ENCODE peak calls at places on chromosomes 12 and 14, in eight cellular contexts. R, M, F, I, B, O, J and D are unnamed samples. For H3K36me3, the result is how much of the 10 kb centered on the place peaks cover.

GRCh38 chr14:101215936-101216335 is 312.4 kb upstream of the RTL1 start:
- DNase-seq in J (peak), B (peak), M (peak), O (no peak), I (no peak), F (peak), R (no peak), D (peak)

GRCh38 chr14:52355016-52355430 is 40.9 kb downstream of the PTGER2 start:
- DNase-seq in M (no peak), I (no peak), J (no peak), R (no peak), F (no peak), B (no peak), O (no peak), D (no peak)

GRCh38 chr12:132429122-132429931 is 60.6 kb upstream of the FBRSL1 start:
- DNase-seq in J (peak), B (no peak), R (no peak), M (no peak), F (no peak), I (peak), O (no peak), D (no peak)

GRCh38 chr12:82524636-82525035 is 162.1 kb upstream of the TMTC2 start:
- DNase-seq in R (no peak), F (no peak), J (no peak), I (no peak), M (no peak), B (no peak), O (no peak), D (no peak)

GRCh38 chr12:111705672-111706071 is 19.8 kb downstream of the ACAD10 start:
- DNase-seq in F (no peak), I (no peak), B (no peak), R (no peak), J (no peak), M (no peak), O (peak), D (no peak)

GRCh38 chr12:1797011-1797901 is 23.1 kb upstream of the LRTM2 start:
- DNase-seq in I (peak), B (peak), O (no peak), F (peak), R (peak), J (peak), M (peak), D (peak)

GRCh38 chr12:69099201-69099837 is 140.1 kb upstream of the CPSF6 start:
- DNase-seq in J (no peak), O (peak), F (no peak), R (no peak), I (no peak), B (no peak), M (no peak), D (no peak)

GRCh38 chr14:75442642-75443041 is 14.8 kb downstream of the JDP2 start:
- DNase-seq in J (no peak), R (no peak), I (no peak), F (peak), B (no peak), M (no peak), O (peak), D (no peak)

GRCh38 chr14:74754157-74754556 is 9.0 kb upstream of the YLPM1 start:
- DNase-seq in O (no peak), I (no peak), R (no peak), J (no peak), M (no peak), F (no peak), B (no peak), D (no peak)

GRCh38 chr12:113392988-113393579 is 10.6 kb downstream of the SDS start:
- DNase-seq in F (no peak), O (peak), J (no peak), B (no peak), R (peak), I (peak), M (no peak), D (no peak)

GRCh38 chr14:104094709-104095425 is 9.4 kb downstream of the ASPG start:
- DNase-seq in F (peak), M (peak), O (peak), I (peak), J (peak), R (peak), B (peak), D (no peak)

GRCh38 chr12:45599196-45599595 is 130.3 kb upstream of the ARID2 start:
- DNase-seq in B (no peak), M (no peak), O (no peak), J (no peak), R (no peak), F (no peak), I (no peak), D (no peak)

GRCh38 chr12:202081-202731 is 11.8 kb downstream of the SLC6A12 start:
- DNase-seq in M (peak), R (no peak), B (no peak), F (no peak), I (no peak), O (no peak), J (no peak), D (no peak)

GRCh38 chr12:3168775-3169221 is 91.6 kb downstream of the TSPAN9 start:
- DNase-seq in J (no peak), I (no peak), M (no peak), F (no peak), R (no peak), O (peak), B (no peak), D (no peak)

GRCh38 chr12:14256555-14257169 is 108.8 kb upstream of the ATF7IP start:
- DNase-seq in R (peak), O (peak), F (peak), I (peak), M (peak), J (peak), B (peak), D (peak)

GRCh38 chr12:65632131-65632855 is 192.0 kb upstream of the HMGA2 start:
- DNase-seq in J (no peak), R (no peak), M (no peak), O (no peak), I (no peak), B (no peak), F (no peak), D (no peak)

GRCh38 chr12:10341892-10342509 is 34.3 kb downstream of the KLRD1 start:
- DNase-seq in O (no peak), J (no peak), I (no peak), R (no peak), B (no peak), M (no peak), F (no peak), D (no peak)

GRCh38 chr12:110565919-110566871 is 16.9 kb downstream of the PPTC7 start:
- DNase-seq in O (no peak), I (no peak), R (no peak), B (no peak), M (no peak), F (no peak), J (no peak), D (no peak)

GRCh38 chr12:106651552-106651951 is 68.7 kb downstream of the RFX4 start:
- DNase-seq in I (no peak), O (no peak), F (no peak), M (no peak), B (no peak), J (no peak), R (no peak), D (no peak)

GRCh38 chr14:63436286-63437098 is 106.7 kb downstream of the PPP2R5E start:
- DNase-seq in M (no peak), J (no peak), R (no peak), F (no peak), B (no peak), O (no peak), I (no peak), D (no peak)

GRCh38 chr14:26730929-26731618 is 133.2 kb upstream of the NOVA1 start:
- DNase-seq in B (no peak), I (peak), M (no peak), O (peak), R (peak), F (no peak), J (no peak), D (no peak)

GRCh38 chr12:64737539-64737938 is 21.7 kb downstream of the GNS start:
- DNase-seq in O (no peak), I (no peak), R (no peak), B (no peak), F (no peak), M (no peak), J (no peak), D (no peak)

GRCh38 chr12:24482882-24483604 is 465.9 kb downstream of the BCAT1 start:
- DNase-seq in O (no peak), F (no peak), I (no peak), M (no peak), J (no peak), B (no peak), R (no peak), D (no peak)

GRCh38 chr12:19012965-19013364 is 116.6 kb upstream of the PLEKHA5 start:
- DNase-seq in F (no peak), B (no peak), M (no peak), R (no peak), I (no peak), O (no peak), J (no peak), D (no peak)

GRCh38 chr14:32252030-32252670 is 49.1 kb upstream of the RNU6-8 start:
- DNase-seq in F (no peak), B (peak), M (peak), R (no peak), I (peak), J (peak), O (peak), D (peak)

GRCh38 chr12:58296818-58297217 is 355.5 kb downstream of the ATP23 start:
- DNase-seq in R (no peak), B (no peak), O (no peak), J (no peak), M (no peak), F (no peak), I (no peak), D (no peak)

GRCh38 chr14:59254911-59255545 is 66.6 kb downstream of the DAAM1 start:
- DNase-seq in R (no peak), J (no peak), M (peak), O (no peak), F (peak), I (peak), B (no peak), D (peak)

GRCh38 chr14:69582207-69582606 is 7.5 kb upstream of the CCDC177 start:
- DNase-seq in J (no peak), I (no peak), B (no peak), O (no peak), R (no peak), F (no peak), M (no peak), D (no peak)

GRCh38 chr12:81221681-81222080 is 143.8 kb downstream of the ACSS3 start:
- DNase-seq in O (no peak), F (no peak), B (no peak), J (no peak), R (no peak), I (no peak), M (no peak), D (no peak)

GRCh38 chr12:53804429-53804828 is 52.6 kb upstream of the CISTR start:
- DNase-seq in F (no peak), B (no peak), J (no peak), R (no peak), O (no peak), I (no peak), M (peak), D (no peak)

GRCh38 chr12:78088391-78088832 is 257.7 kb downstream of the NAV3 start:
- DNase-seq in R (no peak), M (no peak), O (no peak), B (no peak), I (no peak), J (no peak), F (no peak), D (no peak)

GRCh38 chr12:129520736-129521135 is 383.1 kb downstream of the TMEM132D start:
- DNase-seq in B (no peak), R (no peak), J (no peak), O (no peak), F (no peak), M (no peak), I (no peak), D (no peak)

GRCh38 chr12:43786899-43787693 is 19.0 kb downstream of the TWF1 start:
- DNase-seq in B (no peak), J (no peak), M (no peak), R (no peak), O (no peak), F (no peak), I (no peak), D (no peak)

GRCh38 chr12:1913377-1914115 is 4.9 kb downstream of the CACNA2D4 start:
- DNase-seq in O (no peak), I (peak), B (no peak), M (peak), F (no peak), J (peak), R (no peak), D (no peak)

GRCh38 chr12:13164859-13165577 is 31.5 kb upstream of the EMP1 start:
- DNase-seq in O (no peak), J (no peak), M (no peak), R (no peak), B (no peak), F (no peak), I (no peak), D (no peak)

GRCh38 chr14:96502621-96503251 is 554 bp downstream of the PAPOLA start:
- DNase-seq in I (peak), F (peak), O (peak), B (peak), J (peak), M (peak), R (no peak), D (peak)

GRCh38 chr14:94483729-94484275 is 7.8 kb upstream of the SERPINA9 start:
- DNase-seq in M (no peak), O (no peak), R (no peak), J (no peak), I (no peak), B (no peak), F (no peak), D (no peak)
- TF ChIP-seq EP300 in M (no peak), O (no peak), R (no peak), J (no peak), I (no peak), B (no peak), F (no peak), D (no peak)

DNA sequence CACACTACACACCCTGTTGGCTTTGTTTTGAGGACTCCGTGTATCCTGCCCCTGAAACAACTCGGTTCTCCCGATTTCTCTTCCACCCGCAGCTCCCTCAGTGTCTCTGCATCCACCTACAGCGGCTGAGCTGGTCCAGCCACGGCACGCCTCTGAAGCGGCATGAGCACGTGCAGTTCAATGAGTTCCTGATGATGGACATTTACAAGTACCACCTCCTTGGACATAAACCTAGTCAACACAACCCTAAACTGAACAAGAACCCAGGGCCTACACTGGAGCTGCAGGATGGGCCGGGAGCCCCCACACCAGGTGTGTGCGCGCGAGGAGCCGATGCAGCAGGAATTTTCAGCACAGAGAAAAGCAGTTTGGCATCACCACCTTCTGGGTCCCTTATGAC is 10.5 kb downstream of the ALKBH2 start:
- DNase-seq in O (no peak), F (no peak), B (no peak), R (no peak), I (no peak), M (no peak), J (no peak), D (no peak)
- H3K36me3 ChIP-seq in O (under half), F (half or more), B (under half), R (under half), I (half or more), M (half or more), J (half or more), D (half or more)

GRCh38 chr12:67512061-67512460 is 136.5 kb upstream of the DYRK2 start:
- DNase-seq in R (no peak), F (no peak), I (no peak), B (no peak), J (no peak), M (no peak), O (no peak), D (no peak)
- TF ChIP-seq EP300 in R (no peak), F (no peak), I (no peak), B (no peak), J (no peak), M (no peak), O (no peak), D (no peak)

GRCh38 chr12:52151859-52152783 is 39.7 kb downstream of the KRT80 start:
- DNase-seq in O (peak), F (peak), J (peak), B (peak), I (peak), R (peak), M (peak), D (peak)
- H3K36me3 ChIP-seq in O (under half), F (under half), J (under half), B (under half), I (under half), R (under half), M (under half), D (under half)

DNA sequence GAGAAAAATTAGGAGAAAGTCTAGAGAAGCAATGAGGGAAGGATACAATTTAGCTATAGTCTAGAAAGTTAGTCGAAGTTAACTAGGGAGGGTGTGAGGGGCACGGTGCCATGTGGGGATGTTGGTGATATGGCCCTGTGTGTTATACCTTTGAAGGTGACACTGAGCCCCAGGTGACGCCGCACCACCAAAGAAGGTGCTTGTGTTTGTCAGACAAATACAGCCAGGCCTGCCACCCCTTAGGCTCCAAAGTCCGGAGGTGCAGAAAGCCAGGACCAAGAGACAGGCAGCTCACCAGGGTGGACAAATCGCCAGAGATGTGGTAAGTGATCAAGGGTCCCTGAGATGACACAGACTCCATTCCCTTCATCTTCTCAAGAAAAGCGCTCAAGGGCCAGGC is 1.1 kb downstream of the C1S start:
- DNase-seq in J (no peak), M (no peak), R (peak), F (no peak), I (no peak), O (no peak), B (no peak), D (no peak)
- TF ChIP-seq EP300 in J (no peak), M (no peak), R (no peak), F (no peak), I (no peak), O (no peak), B (no peak), D (no peak)

DNA sequence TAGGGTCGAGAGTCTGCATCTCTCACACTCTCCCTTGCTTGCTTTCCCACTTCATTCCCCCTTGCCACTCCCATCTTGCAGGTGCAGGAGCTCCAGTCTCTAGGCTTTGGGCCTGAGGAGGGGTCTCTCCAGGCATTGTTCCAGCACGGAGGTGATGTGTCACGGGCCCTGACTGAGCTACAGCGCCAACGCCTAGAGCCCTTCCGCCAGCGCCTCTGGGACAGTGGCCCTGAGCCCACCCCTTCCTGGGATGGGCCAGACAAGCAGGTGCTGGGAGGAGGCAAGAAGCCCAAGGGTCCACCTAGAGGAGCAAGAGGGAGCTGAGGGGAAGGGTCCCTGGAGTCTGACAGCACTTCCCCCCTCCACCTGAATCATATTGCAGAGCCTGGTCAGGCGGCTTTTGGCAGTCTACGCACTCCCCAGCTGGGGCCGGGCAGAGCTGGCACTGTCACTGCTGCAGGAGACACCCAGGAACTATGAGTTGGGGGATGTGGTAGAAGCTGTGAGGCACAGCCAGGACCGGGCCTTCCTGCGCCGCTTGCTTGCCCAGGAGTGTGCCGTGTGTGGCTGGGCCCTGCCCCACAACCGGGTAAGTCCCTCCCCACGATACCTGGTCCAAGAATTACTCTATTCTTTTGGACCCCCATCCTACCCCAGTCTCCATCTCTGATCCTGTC is 4.2 kb downstream of the RNF31 start:
- DNase-seq in J (no peak), M (no peak), I (no peak), R (no peak), O (no peak), F (no peak), B (no peak), D (no peak)
- H3K36me3 ChIP-seq in J (under half), M (half or more), I (half or more), R (under half), O (half or more), F (half or more), B (under half), D (half or more)

GRCh38 chr14:57008534-57008933 is 198.3 kb upstream of the OTX2 start:
- DNase-seq in F (no peak), M (no peak), O (peak), R (no peak), J (no peak), B (no peak), I (no peak), D (no peak)
- TF ChIP-seq EP300 in F (no peak), M (no peak), O (no peak), R (no peak), J (no peak), B (no peak), I (no peak), D (no peak)

DNA sequence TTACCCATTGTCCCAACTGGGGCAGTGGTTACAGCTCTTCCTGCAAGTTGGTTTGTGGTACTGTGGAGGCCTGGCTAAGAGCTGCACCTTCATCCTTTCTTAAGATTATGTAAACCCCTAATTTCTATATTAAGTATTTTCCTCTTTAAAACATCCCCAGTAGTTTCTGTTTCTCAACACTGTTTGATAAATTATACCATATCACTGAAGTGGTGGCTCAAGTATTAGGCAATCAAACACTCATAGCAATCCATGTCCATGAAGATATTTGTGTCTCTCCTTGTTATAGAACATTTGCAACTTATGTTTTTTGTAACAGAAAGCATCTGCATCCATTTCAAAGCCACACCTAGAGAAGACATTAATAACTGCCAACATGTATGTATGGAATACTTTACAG is 31.8 kb downstream of the ATXN3 start:
- DNase-seq in O (no peak), I (no peak), F (no peak), M (no peak), B (no peak), R (no peak), J (no peak), D (no peak)
- H3K36me3 ChIP-seq in O (under half), I (under half), F (half or more), M (under half), B (under half), R (under half), J (under half), D (under half)